ENCODE peak calls at places on chromosome 13, in nine cellular contexts. J is lower leg skin, N is AG08395, X is SK-N-SH, W is head of caudate nucleus, H is transverse colon, Z is T-helper 17 cell, C is NCI-H82, I is amniotic stem cell. U is an unnamed sample.

GRCh38 chr13:34411177-34411576 is 530.9 kb upstream of the NBEA start:
- DNase-seq in H (no peak), I (no peak), N (no peak), Z (no peak), C (no peak), X (no peak), J (no peak), W (no peak), U (no peak)

GRCh38 chr13:36718146-36718545 is 44.3 kb downstream of the SERTM1 start:
- DNase-seq in I (no peak), X (no peak), Z (no peak), C (no peak), N (no peak), H (no peak), J (no peak), W (no peak), U (no peak)

GRCh38 chr13:84821261-84821660 is 939.0 kb upstream of the SLITRK1 start:
- DNase-seq in Z (no peak), H (no peak), J (no peak), X (peak), N (no peak), I (no peak), C (peak), W (no peak), U (no peak)

GRCh38 chr13:36029171-36029570 is 102.0 kb downstream of the DCLK1 start:
- DNase-seq in N (no peak), C (no peak), W (no peak), Z (no peak), I (no peak), H (no peak), X (no peak), J (no peak), U (no peak)

GRCh38 chr13:20465218-20465879 is 60.3 kb downstream of the CRYL1 start:
- DNase-seq in Z (no peak), H (peak), I (no peak), X (no peak), J (peak), N (peak), W (no peak), C (no peak), U (no peak)

GRCh38 chr13:79056706-79057105 is 349.3 kb downstream of the RBM26 start:
- DNase-seq in C (peak), N (no peak), W (no peak), Z (no peak), X (no peak), H (no peak), I (no peak), J (no peak), U (no peak)

GRCh38 chr13:32731576-32731975 is 145.3 kb downstream of the PDS5B start:
- DNase-seq in N (peak), J (no peak), I (no peak), X (no peak), Z (no peak), C (no peak), H (no peak), W (no peak), U (no peak)

GRCh38 chr13:47337781-47338507 is 441.1 kb upstream of the HTR2A start:
- DNase-seq in I (no peak), C (peak), H (no peak), N (peak), X (no peak), Z (no peak), W (no peak), J (no peak), U (no peak)

GRCh38 chr13:95968906-95969305 is 84.3 kb downstream of the UGGT2 start:
- DNase-seq in W (no peak), I (no peak), Z (no peak), C (no peak), J (no peak), X (no peak), H (no peak), N (no peak), U (no peak)

GRCh38 chr13:24654741-24655140 is 25.5 kb upstream of the ATP12A start:
- DNase-seq in W (no peak), I (no peak), H (no peak), N (peak), X (no peak), Z (no peak), J (no peak), C (no peak), U (no peak)

U was measured in GM13976.